ENCODE peak calls at places on chromosomes 2 and 18, in seven cellular contexts. L, O, Y, Z, H, K and M are unnamed samples.

GRCh38 chr2:111116843-111117665 is 3.7 kb upstream of the BCL2L11 start:
- DNase-seq in Z (peak), H (peak), Y (peak), L (peak), K (peak), O (peak), M (peak)

GRCh38 chr2:36731941-36732700 is 35.6 kb downstream of the VIT start:
- DNase-seq in H (peak), L (no peak), O (no peak), K (peak), Y (no peak), Z (no peak), M (peak)

GRCh38 chr2:42203792-42204191 is 34.6 kb downstream of the EML4 start:
- DNase-seq in L (no peak), Y (no peak), H (no peak), Z (no peak), O (no peak), K (no peak), M (no peak)

GRCh38 chr2:68771211-68771721 is 36.7 kb downstream of the ARHGAP25 start:
- DNase-seq in L (no peak), Z (no peak), H (peak), O (no peak), Y (no peak), K (no peak), M (peak)

GRCh38 chr2:176085861-176086771 is 2.4 kb upstream of the EVX2 start:
- DNase-seq in Y (no peak), O (no peak), Z (no peak), H (peak), K (peak), L (peak), M (peak)

GRCh38 chr18:13616041-13616440 is 110.3 kb downstream of the FAM210A start:
- DNase-seq in Z (no peak), L (no peak), K (no peak), O (no peak), H (no peak), Y (no peak), M (no peak)

GRCh38 chr2:37795938-37796337 is 124.5 kb upstream of the CDC42EP3 start:
- DNase-seq in K (no peak), Z (no peak), H (peak), O (no peak), Y (no peak), L (no peak), M (no peak)

GRCh38 chr2:14189929-14190328 is 442.6 kb upstream of the LRATD1 start:
- DNase-seq in H (peak), Z (no peak), K (no peak), O (no peak), L (no peak), Y (no peak), M (no peak)

GRCh38 chr2:181178130-181178529 is 197.7 kb downstream of the UBE2E3 start:
- DNase-seq in Y (no peak), K (no peak), H (no peak), L (no peak), Z (no peak), O (no peak), M (no peak)

GRCh38 chr18:13532406-13533075 is 193.8 kb downstream of the FAM210A start:
- DNase-seq in L (no peak), K (no peak), Z (no peak), Y (no peak), H (no peak), O (no peak), M (no peak)

GRCh38 chr2:70627499-70627898 is 73.9 kb upstream of the TGFA start:
- DNase-seq in O (peak), K (no peak), H (no peak), L (no peak), Z (no peak), Y (no peak), M (no peak)

GRCh38 chr2:164778723-164779122 is 62.9 kb downstream of the COBLL1 start:
- DNase-seq in K (no peak), L (no peak), H (no peak), O (no peak), Y (no peak), Z (no peak), M (no peak)

GRCh38 chr2:154263206-154263605 is 391.5 kb downstream of the GALNT13 start:
- DNase-seq in H (no peak), L (no peak), Z (no peak), Y (no peak), K (no peak), O (no peak), M (no peak)

GRCh38 chr2:130790808-130791616 is 35.7 kb downstream of the AMER3 start:
- DNase-seq in Z (no peak), K (no peak), H (no peak), O (no peak), Y (no peak), L (no peak), M (no peak)

GRCh38 chr2:5190023-5190422 is 502.2 kb upstream of the SOX11 start:
- DNase-seq in O (no peak), K (no peak), Z (no peak), L (no peak), Y (no peak), H (no peak), M (no peak)

GRCh38 chr2:184875911-184876310 is 277.6 kb downstream of the ZNF804A start:
- DNase-seq in H (no peak), Y (no peak), O (no peak), K (no peak), Z (no peak), L (no peak), M (peak)

GRCh38 chr18:47184419-47185050 is 8.4 kb upstream of the IER3IP1 start:
- DNase-seq in O (no peak), L (peak), Y (no peak), K (no peak), Z (no peak), H (peak), M (no peak)

GRCh38 chr2:82340578-82341053 is 2036.1 kb upstream of the LRRTM1 start:
- DNase-seq in Z (no peak), K (no peak), O (no peak), H (no peak), Y (no peak), L (no peak), M (peak)

GRCh38 chr2:121649402-121649651 is at the start of gene CLASP1:
- DNase-seq in H (peak), L (peak), Z (peak), K (peak), Y (peak), O (peak), M (peak)

GRCh38 chr18:2538236-2538635 is 33.1 kb downstream of the METTL4 start:
- DNase-seq in H (no peak), Z (no peak), L (no peak), Y (no peak), O (no peak), K (no peak), M (no peak)

GRCh38 chr2:240619506-240620148 is 5.7 kb upstream of the GPR35 start:
- DNase-seq in Z (peak), K (no peak), O (peak), H (no peak), Y (no peak), L (no peak), M (no peak)

GRCh38 chr18:48940854-48941531 is 9.8 kb downstream of the SMAD7 start:
- DNase-seq in Y (peak), O (no peak), H (peak), L (no peak), K (peak), Z (no peak), M (no peak)

GRCh38 chr2:38430603-38431002 is 53.5 kb upstream of the ATL2 start:
- DNase-seq in Y (no peak), L (no peak), K (no peak), H (no peak), Z (no peak), O (no peak), M (no peak)

GRCh38 chr2:8409461-8410260 is 272.2 kb upstream of the ID2 start:
- DNase-seq in L (no peak), Y (no peak), Z (no peak), O (no peak), K (no peak), H (peak), M (no peak)

GRCh38 chr2:95314964-95315611 is 17.9 kb downstream of the KCNIP3 start:
- DNase-seq in O (no peak), H (peak), K (peak), Y (no peak), Z (no peak), L (peak), M (peak)

GRCh38 chr2:240390091-240391073 is 45.1 kb upstream of the GPC1 start:
- DNase-seq in H (no peak), Y (peak), L (no peak), O (peak), Z (no peak), K (no peak), M (no peak)

GRCh38 chr2:197628043-197628500 is 47.3 kb downstream of the RFTN2 start:
- DNase-seq in Y (no peak), L (no peak), H (peak), Z (no peak), O (no peak), K (no peak), M (peak)

GRCh38 chr2:31956299-31956698 is 54.5 kb downstream of the MEMO1 start:
- DNase-seq in Y (no peak), Z (no peak), L (no peak), K (no peak), O (no peak), H (no peak), M (no peak)

GRCh38 chr2:218406949-218407703 is 7.5 kb downstream of the CTDSP1 start:
- DNase-seq in K (peak), Z (peak), Y (peak), L (no peak), H (peak), O (peak), M (no peak)

GRCh38 chr2:154484338-154485099 is 214.0 kb upstream of the KCNJ3 start:
- DNase-seq in L (no peak), K (no peak), Y (no peak), H (no peak), O (no peak), Z (no peak), M (no peak)

GRCh38 chr18:26370037-26370436 is 143.8 kb downstream of the TAF4B start:
- DNase-seq in Z (no peak), L (no peak), K (no peak), H (no peak), O (no peak), Y (no peak), M (no peak)

GRCh38 chr2:18271370-18272147 is 288.9 kb downstream of the RDH14 start:
- DNase-seq in L (no peak), Y (no peak), H (no peak), K (no peak), Z (no peak), O (no peak), M (no peak)

GRCh38 chr18:10194592-10194991 is 259.8 kb upstream of the APCDD1 start:
- DNase-seq in H (no peak), L (no peak), O (no peak), K (no peak), Z (no peak), Y (no peak), M (peak)

GRCh38 chr2:129004485-129004884 is 685.8 kb upstream of the HS6ST1 start:
- DNase-seq in O (no peak), Z (peak), K (no peak), H (no peak), L (no peak), Y (no peak), M (no peak)

GRCh38 chr2:191714925-191715324 is 37.0 kb downstream of the NABP1 start:
- DNase-seq in O (no peak), K (no peak), L (no peak), Y (no peak), Z (no peak), H (no peak), M (no peak)

GRCh38 chr2:145408980-145409379 is 889.1 kb upstream of the ZEB2 start:
- DNase-seq in Y (no peak), K (no peak), L (no peak), Z (no peak), H (peak), O (no peak), M (no peak)

GRCh38 chr2:22273853-22274252 is 1111.1 kb upstream of the KLHL29 start:
- DNase-seq in L (no peak), Y (no peak), O (no peak), H (no peak), K (no peak), Z (no peak), M (no peak)

GRCh38 chr2:98902209-98903063 is 33.6 kb downstream of the CRACDL start:
- DNase-seq in Y (no peak), H (no peak), K (no peak), Z (peak), L (no peak), O (no peak), M (no peak)

GRCh38 chr2:1550076-1550475 is 136.8 kb downstream of the TPO start:
- DNase-seq in H (no peak), L (no peak), Y (no peak), O (no peak), K (no peak), Z (no peak), M (no peak)

GRCh38 chr18:8724452-8724851 is 19.1 kb downstream of the MTCL1 start:
- DNase-seq in O (no peak), H (no peak), L (no peak), K (no peak), Z (no peak), Y (no peak), M (no peak)
- H3K27ac ChIP-seq in O (no peak), H (peak), L (no peak), K (no peak), Z (no peak), Y (no peak), M (no peak)

GRCh38 chr18:292271-292670 is 24.4 kb upstream of the THOC1 start:
- DNase-seq in L (no peak), K (no peak), H (no peak), Y (no peak), Z (no peak), O (no peak), M (no peak)

GRCh38 chr18:285817-286216 is 18.0 kb upstream of the THOC1 start:
- DNase-seq in H (no peak), L (no peak), Z (no peak), Y (no peak), K (no peak), O (no peak), M (no peak)

DNA sequence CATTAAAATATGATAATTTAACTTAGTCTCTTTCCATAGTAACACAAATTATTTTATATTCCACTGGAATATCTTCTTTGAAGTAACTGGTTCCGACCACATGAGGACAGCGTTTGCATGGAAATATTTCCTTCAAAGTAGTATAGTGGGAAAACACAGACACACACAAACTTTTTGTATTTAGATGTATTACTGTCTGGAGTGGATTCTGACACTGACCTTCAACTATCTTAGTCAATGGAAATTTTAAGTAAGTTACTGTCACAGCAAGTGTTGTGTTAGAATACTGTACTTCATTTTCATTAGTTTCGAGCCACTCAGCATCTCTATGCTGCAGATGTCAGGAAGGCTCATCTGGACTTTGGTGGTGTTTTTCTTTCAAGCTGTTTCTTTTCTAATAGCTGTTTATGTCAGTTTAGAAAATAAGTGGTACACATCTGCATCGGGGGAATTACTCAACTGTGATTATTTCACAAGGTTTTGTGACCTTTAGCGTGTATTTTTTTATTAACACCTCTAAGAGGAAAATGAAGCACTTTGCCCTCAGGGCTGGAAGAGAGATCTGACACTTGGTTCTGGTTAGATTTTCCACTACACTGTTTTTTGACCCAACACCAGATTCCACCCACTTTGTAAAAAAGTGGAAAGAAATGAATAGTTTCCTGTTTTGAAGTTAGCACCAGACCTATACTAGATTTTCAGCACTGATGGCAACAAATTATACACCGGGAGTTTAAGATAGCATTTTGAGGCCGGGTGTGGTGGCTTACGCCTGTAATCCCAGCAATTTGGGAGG is 18.9 kb upstream of the THOC1 start:
- DNase-seq in H (peak), Y (no peak), L (no peak), O (no peak), Z (no peak), K (peak), M (peak)
- TF ChIP-seq CTCF in H (peak), Y (no peak), L (peak), O (peak), Z (peak), K (peak), M (peak)

GRCh38 chr2:178863130-178863855 is 56.1 kb upstream of the TTN start:
- DNase-seq in Y (no peak), H (no peak), L (no peak), K (no peak), Z (no peak), O (no peak), M (no peak)
- H3K4me3 ChIP-seq in Y (no peak), H (no peak), L (no peak), K (no peak), Z (no peak), O (peak), M (no peak)

GRCh38 chr2:238864207-238865014 is 16.5 kb downstream of the TWIST2 start:
- DNase-seq in H (peak), L (peak), Y (peak), Z (peak), K (no peak), O (peak), M (peak)

GRCh38 chr2:238862701-238863100 is 14.8 kb downstream of the TWIST2 start:
- DNase-seq in O (no peak), Y (no peak), Z (no peak), K (no peak), L (no peak), H (no peak), M (no peak)

GRCh38 chr2:238863231-238863630 is 15.3 kb downstream of the TWIST2 start:
- DNase-seq in L (no peak), O (no peak), Y (no peak), H (no peak), Z (peak), K (no peak), M (no peak)

GRCh38 chr2:238865015-238865719 is 17.3 kb downstream of the TWIST2 start:
- DNase-seq in O (no peak), L (no peak), K (no peak), H (no peak), Z (peak), Y (no peak), M (no peak)

DNA sequence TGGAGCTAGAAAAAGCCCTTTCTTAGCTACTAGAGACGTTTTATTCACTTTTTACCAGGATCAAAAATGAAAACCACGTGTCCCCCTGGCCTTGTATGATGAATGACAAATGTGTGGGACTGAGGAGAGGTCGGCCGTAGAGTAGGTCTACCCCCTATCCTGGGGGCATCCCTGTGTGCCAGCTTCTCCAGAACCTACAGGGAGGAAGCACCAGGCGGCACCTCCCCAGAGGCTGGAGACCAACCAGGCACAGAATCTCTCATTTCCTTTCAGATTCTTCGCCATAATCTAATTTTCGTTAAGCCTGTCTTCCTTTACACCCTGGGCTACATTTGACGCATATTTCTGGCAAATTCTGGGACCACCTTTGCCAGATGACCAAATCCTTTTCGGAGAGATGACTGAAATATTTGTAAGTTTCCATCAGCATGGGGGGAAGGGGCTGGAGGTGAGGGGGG is 15.9 kb downstream of the TWIST2 start:
- DNase-seq in Y (no peak), Z (peak), O (no peak), H (no peak), K (no peak), L (no peak), M (no peak)
- H3K27ac ChIP-seq in Y (peak), Z (peak), O (peak), H (peak), K (peak), L (no peak), M (no peak)